ENCODE peak calls at places on chromosomes 12 and 14, in ten cellular contexts. P is AG04450; B is stomach; U is mesendoderm; E is choroid plexus epithelial cell; F is IMR-90; N is psoas muscle; L is CD8-positive, alpha-beta memory T cell; Y is PC-9; S is cardiac muscle cell. M is an unnamed sample.

GRCh38 chr12:108511633-108512540 is 3.2 kb upstream of the FICD start:
- DNase-seq in P (peak), B (peak), U (peak), E (peak), F (peak), N (peak), L (peak), Y (peak), S (peak), M (peak)

GRCh38 chr12:85835417-85835809 is 796 bp downstream of the RASSF9 start:
- DNase-seq in P (no peak), B (no peak), U (peak), E (no peak), F (peak), N (no peak), L (no peak), Y (no peak), S (peak), M (no peak)

GRCh38 chr12:75020068-75020557 is 189.5 kb downstream of the KCNC2 start:
- DNase-seq in P (no peak), B (no peak), U (peak), E (peak), F (no peak), N (no peak), L (no peak), Y (no peak), S (peak), M (no peak)

GRCh38 chr12:123996581-123996980 is 23.6 kb downstream of the ZNF664 start:
- DNase-seq in P (no peak), B (no peak), U (no peak), E (no peak), F (no peak), N (no peak), L (no peak), Y (no peak), S (no peak), M (no peak)

GRCh38 chr12:27524839-27525238 is 833 bp downstream of the PPFIBP1 start:
- DNase-seq in P (no peak), B (no peak), U (peak), E (no peak), F (peak), N (no peak), L (no peak), Y (peak), S (peak), M (peak)

GRCh38 chr12:18275974-18276373 is 14.7 kb downstream of the PIK3C2G start:
- DNase-seq in P (no peak), B (no peak), U (peak), E (peak), F (peak), N (no peak), L (no peak), Y (peak), S (no peak), M (no peak)

GRCh38 chr12:11893998-11894397 is 176.7 kb upstream of the BCL2L14 start:
- DNase-seq in P (no peak), B (no peak), U (no peak), E (no peak), F (no peak), N (no peak), L (no peak), Y (no peak), S (no peak), M (no peak)

GRCh38 chr14:56949828-56950227 is 139.5 kb upstream of the OTX2 start:
- DNase-seq in P (no peak), B (no peak), U (no peak), E (peak), F (no peak), N (no peak), L (no peak), Y (no peak), S (no peak), M (peak)

GRCh38 chr14:29682789-29683188 is 244.9 kb downstream of the PRKD1 start:
- DNase-seq in P (no peak), B (no peak), U (no peak), E (no peak), F (no peak), N (no peak), L (no peak), Y (no peak), S (no peak), M (no peak)

GRCh38 chr12:19792028-19792427 is 352.7 kb downstream of the AEBP2 start:
- DNase-seq in P (no peak), B (no peak), U (no peak), E (no peak), F (no peak), N (no peak), L (no peak), Y (no peak), S (no peak), M (no peak)

GRCh38 chr12:3432176-3432742 is 58.7 kb upstream of the PRMT8 start:
- DNase-seq in P (no peak), B (no peak), U (peak), E (peak), F (no peak), N (no peak), L (no peak), Y (no peak), S (no peak), M (peak)

GRCh38 chr14:51293149-51293925 is 53.3 kb downstream of the TMX1 start:
- DNase-seq in P (peak), B (no peak), U (no peak), E (peak), F (peak), N (peak), L (no peak), Y (no peak), S (peak), M (peak)

GRCh38 chr14:74825008-74825407 is 50.9 kb downstream of the PROX2 start:
- DNase-seq in P (no peak), B (no peak), U (no peak), E (peak), F (peak), N (no peak), L (no peak), Y (no peak), S (peak), M (no peak)

GRCh38 chr14:38505221-38506095 is 249.6 kb upstream of the CLEC14A start:
- DNase-seq in P (peak), B (no peak), U (no peak), E (no peak), F (peak), N (no peak), L (no peak), Y (no peak), S (no peak), M (no peak)

GRCh38 chr14:51092965-51093364 is 1.9 kb downstream of the TRIM9 start:
- DNase-seq in P (no peak), B (no peak), U (no peak), E (no peak), F (no peak), N (no peak), L (no peak), Y (no peak), S (no peak), M (no peak)

GRCh38 chr12:3329361-3329760 is 161.6 kb upstream of the PRMT8 start:
- DNase-seq in P (no peak), B (no peak), U (no peak), E (no peak), F (no peak), N (no peak), L (no peak), Y (no peak), S (no peak), M (no peak)

GRCh38 chr14:80958258-80958657 is 2.8 kb downstream of the TSHR start:
- DNase-seq in P (no peak), B (no peak), U (no peak), E (no peak), F (no peak), N (no peak), L (no peak), Y (no peak), S (no peak), M (no peak)

GRCh38 chr12:44696542-44696941 is 179.6 kb downstream of the NELL2 start:
- DNase-seq in P (no peak), B (no peak), U (peak), E (peak), F (no peak), N (no peak), L (no peak), Y (no peak), S (no peak), M (no peak)

GRCh38 chr12:19688489-19688888 is 249.2 kb downstream of the AEBP2 start:
- DNase-seq in P (no peak), B (no peak), U (no peak), E (no peak), F (peak), N (no peak), L (no peak), Y (no peak), S (peak), M (no peak)

GRCh38 chr14:67784244-67784823 is 32.1 kb downstream of the ZFYVE26 start:
- DNase-seq in P (no peak), B (no peak), U (no peak), E (no peak), F (no peak), N (no peak), L (no peak), Y (no peak), S (no peak), M (no peak)

GRCh38 chr12:93886533-93887511 is 209.6 kb downstream of the CRADD start:
- DNase-seq in P (peak), B (no peak), U (no peak), E (peak), F (peak), N (no peak), L (no peak), Y (no peak), S (no peak), M (no peak)

GRCh38 chr14:26217778-26218177 is 380.1 kb downstream of the NOVA1 start:
- DNase-seq in P (no peak), B (no peak), U (no peak), E (no peak), F (no peak), N (no peak), L (no peak), Y (no peak), S (no peak), M (no peak)

GRCh38 chr12:120228291-120229070 is 27.6 kb upstream of the RPLP0 start:
- DNase-seq in P (peak), B (peak), U (peak), E (peak), F (peak), N (peak), L (peak), Y (peak), S (peak), M (peak)

GRCh38 chr12:120227233-120228040 is 26.5 kb upstream of the RPLP0 start:
- DNase-seq in P (no peak), B (no peak), U (no peak), E (no peak), F (no peak), N (no peak), L (no peak), Y (no peak), S (no peak), M (no peak)

GRCh38 chr12:120229071-120229582 is 28.2 kb upstream of the RPLP0 start:
- DNase-seq in P (no peak), B (no peak), U (peak), E (peak), F (no peak), N (no peak), L (no peak), Y (peak), S (peak), M (peak)

GRCh38 chr12:120229583-120230325 is 28.8 kb upstream of the RPLP0 start:
- DNase-seq in P (no peak), B (no peak), U (peak), E (peak), F (no peak), N (peak), L (no peak), Y (peak), S (peak), M (peak)

DNA sequence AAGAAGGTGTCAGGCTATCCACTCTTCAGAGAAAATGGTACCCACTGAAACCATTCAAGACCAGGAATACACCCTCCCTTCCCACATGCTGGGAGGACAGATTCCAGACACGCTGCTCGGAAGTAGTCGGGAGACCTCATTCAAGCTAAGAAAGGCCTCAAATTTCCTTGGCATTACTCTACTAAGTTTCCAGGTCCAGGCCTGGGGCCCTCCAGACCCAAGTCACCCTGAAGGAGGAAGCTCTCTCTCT is 27.1 kb upstream of the RPLP0 start:
- DNase-seq in P (no peak), B (no peak), U (no peak), E (no peak), F (no peak), N (no peak), L (no peak), Y (no peak), S (no peak), M (no peak)
- H3K4me3 ChIP-seq in P (no peak), B (peak), U (no peak), E (no peak), F (no peak), N (peak), L (peak), Y (no peak), S (no peak), M (no peak)

DNA sequence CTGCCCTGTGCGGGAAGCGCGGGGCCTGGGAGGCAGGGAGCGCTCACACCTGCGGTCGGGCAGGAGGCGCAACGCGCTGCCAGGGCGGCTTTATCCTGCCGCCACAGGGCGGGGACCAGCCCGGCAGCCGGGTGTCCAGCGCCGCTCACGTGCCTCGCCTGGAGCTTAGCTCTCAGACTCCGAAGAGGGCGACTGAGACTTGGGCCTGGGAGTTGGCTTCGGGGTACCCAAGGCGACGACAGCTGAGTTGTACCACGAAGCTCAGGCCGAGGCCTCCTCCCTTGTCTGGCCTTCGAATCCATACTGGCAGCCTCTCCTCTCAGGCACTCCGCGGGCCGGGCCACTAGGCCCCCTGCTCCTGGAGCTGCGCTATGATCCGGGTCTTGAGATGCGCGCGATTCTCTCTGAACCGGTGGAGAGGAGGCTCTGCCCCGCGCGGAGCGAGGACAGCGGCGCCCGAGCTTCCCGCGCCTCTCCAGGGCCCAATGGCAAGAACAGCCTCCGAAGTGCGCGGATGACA is 6.9 kb downstream of the SIX1 start:
- DNase-seq in P (no peak), B (no peak), U (peak), E (no peak), F (no peak), N (peak), L (no peak), Y (no peak), S (no peak), M (no peak)
- H3K4me3 ChIP-seq in P (peak), B (no peak), U (no peak), E (no peak), F (no peak), N (peak), L (no peak), Y (no peak), S (peak), M (no peak)

DNA sequence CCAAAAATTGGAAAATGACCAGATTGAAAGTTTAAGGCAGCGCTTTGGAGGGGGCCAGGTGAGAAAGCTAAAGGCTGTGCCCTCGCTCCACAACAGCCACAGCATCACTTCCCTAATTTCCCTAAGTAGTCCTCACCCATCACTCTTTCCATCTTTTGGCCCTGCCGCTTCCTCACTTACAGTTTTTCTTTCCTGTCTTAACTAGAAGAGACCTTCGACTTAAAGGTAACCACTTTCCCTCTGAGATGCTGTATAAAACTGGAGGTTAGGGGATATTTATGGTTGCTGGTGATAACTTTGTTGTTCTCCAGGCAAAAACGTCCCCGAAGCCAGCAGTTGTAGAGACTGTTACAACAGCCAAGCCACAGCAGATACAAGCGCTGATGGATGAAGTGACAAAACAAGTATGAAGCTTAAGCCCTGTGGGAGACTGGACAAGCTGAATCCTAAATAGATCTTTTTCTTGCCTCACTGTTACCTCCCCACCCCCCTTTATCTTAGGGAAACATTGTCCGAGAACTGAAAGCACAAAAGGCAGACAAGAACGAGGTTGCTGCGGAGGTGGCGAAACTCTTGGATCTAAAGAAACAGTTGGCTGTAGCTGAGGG is 4.3 kb downstream of the DDIT3 start:
- DNase-seq in P (no peak), B (no peak), U (no peak), E (no peak), F (peak), N (no peak), L (no peak), Y (no peak), S (peak), M (no peak)
- H3K4me3 ChIP-seq in P (no peak), B (no peak), U (no peak), E (no peak), F (no peak), N (no peak), L (no peak), Y (no peak), S (no peak), M (no peak)

DNA sequence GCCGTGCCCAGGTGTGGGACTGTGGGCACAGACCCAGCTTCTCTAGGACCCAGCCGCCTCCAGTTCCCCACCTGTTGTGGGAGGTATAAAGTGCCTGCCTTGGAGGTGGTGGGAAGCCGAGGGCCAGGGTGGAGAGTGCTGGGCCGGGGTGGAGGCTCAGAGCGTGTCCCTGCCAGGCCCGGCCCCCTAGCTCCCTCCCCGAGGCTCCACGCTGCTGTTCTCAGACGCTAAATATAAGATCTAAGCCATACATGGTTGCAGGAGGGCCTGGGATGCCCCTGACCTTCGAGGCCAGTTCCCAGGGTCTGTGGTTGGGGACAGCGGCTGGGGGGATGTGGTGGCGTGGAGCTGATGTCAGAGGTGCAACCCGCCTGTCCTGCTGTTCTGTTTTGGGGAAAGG is 10.8 kb downstream of the INF2 start:
- DNase-seq in P (no peak), B (no peak), U (no peak), E (no peak), F (no peak), N (no peak), L (no peak), Y (no peak), S (no peak), M (no peak)
- H3K4me3 ChIP-seq in P (no peak), B (peak), U (no peak), E (no peak), F (no peak), N (peak), L (no peak), Y (no peak), S (no peak), M (no peak)

DNA sequence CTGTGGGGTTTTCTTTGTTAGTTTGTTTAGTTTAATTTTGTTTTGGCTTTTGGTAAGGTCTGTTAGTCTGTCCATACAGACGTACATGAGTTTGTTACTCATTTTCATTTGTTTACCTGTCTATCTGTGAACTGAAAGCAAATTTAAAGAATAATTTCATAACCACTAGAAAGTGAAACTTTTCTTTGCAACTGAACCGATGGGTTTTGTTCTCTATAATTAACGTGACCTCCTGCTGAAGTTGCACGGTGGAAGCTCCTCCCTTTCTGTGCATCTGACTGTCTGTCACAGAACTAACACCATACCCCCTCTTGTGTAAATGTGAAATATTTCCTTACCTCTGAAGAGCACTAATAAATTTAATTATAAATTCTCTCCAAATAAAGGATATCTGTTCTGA is 595.5 kb downstream of the GALC start:
- DNase-seq in P (no peak), B (no peak), U (no peak), E (no peak), F (no peak), N (no peak), L (no peak), Y (no peak), S (no peak), M (no peak)
- H3K4me3 ChIP-seq in P (no peak), B (no peak), U (no peak), E (no peak), F (no peak), N (no peak), L (no peak), Y (no peak), S (no peak), M (no peak)

DNA sequence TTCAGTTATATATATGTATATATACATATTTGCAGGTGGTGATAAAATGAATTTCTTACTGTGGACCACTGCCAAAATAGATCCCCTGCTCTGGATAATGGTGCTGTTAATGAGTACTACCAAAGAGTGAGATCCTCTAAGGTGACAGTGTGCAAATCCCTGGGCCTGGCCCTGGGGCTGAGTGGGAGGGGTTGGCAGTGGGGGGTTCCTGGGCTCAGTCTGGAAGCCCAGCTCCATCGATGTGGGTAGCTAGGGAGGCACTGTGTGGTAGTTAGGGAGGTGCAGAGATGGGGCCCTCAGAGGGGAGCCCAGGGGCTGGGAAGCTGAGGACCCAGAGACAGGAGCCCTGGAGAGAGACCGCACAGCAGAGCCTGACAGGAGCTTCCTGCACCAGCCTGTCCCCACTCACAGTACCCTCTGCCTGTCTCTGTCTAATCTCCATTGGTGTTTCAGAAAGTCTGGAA is 9.1 kb downstream of the KRT8 start:
- DNase-seq in P (no peak), B (no peak), U (peak), E (no peak), F (no peak), N (no peak), L (no peak), Y (peak), S (no peak), M (no peak)
- H3K4me3 ChIP-seq in P (no peak), B (no peak), U (no peak), E (no peak), F (no peak), N (no peak), L (no peak), Y (no peak), S (no peak), M (no peak)